ENCODE peak calls at places on chromosomes 12 and 14, in four cellular contexts. A is A549, D is tibial nerve, S is stomach. Y is an unnamed sample. For H3K4me1, the result is how much of the 10 kb centered on the place peaks cover.

GRCh38 chr12:92561543-92561899 is 141.3 kb upstream of the PLEKHG7 start:
- DNase-seq in A (no peak), D (peak), S (peak), Y (no peak)

GRCh38 chr12:27549231-27549800 is 25.3 kb downstream of the PPFIBP1 start:
- DNase-seq in A (peak), D (no peak), S (no peak), Y (no peak)

GRCh38 chr14:92493492-92493891 is 20.1 kb upstream of the RIN3 start:
- DNase-seq in A (no peak), D (no peak), S (no peak), Y (no peak)

GRCh38 chr14:73477618-73478266 is 13.0 kb upstream of the RIOX1 start:
- DNase-seq in A (no peak), D (peak), S (no peak), Y (no peak)

GRCh38 chr14:68569970-68570409 is 222.9 kb downstream of the ZFP36L1 start:
- DNase-seq in A (no peak), D (no peak), S (peak), Y (no peak)

GRCh38 chr14:95758331-95758730 is 44.4 kb upstream of the TCL1A start:
- DNase-seq in A (no peak), D (no peak), S (no peak), Y (no peak)

GRCh38 chr14:20631023-20631820 is 10.3 kb downstream of the OR6S1 start:
- DNase-seq in A (peak), D (peak), S (peak), Y (peak)

GRCh38 chr14:31291210-31291609 is 83.6 kb upstream of the HECTD1 start:
- DNase-seq in A (no peak), D (no peak), S (no peak), Y (no peak)

GRCh38 chr12:99195474-99195873 is 452.1 kb upstream of the GARIN6 start:
- DNase-seq in A (no peak), D (no peak), S (no peak), Y (no peak)

DNA sequence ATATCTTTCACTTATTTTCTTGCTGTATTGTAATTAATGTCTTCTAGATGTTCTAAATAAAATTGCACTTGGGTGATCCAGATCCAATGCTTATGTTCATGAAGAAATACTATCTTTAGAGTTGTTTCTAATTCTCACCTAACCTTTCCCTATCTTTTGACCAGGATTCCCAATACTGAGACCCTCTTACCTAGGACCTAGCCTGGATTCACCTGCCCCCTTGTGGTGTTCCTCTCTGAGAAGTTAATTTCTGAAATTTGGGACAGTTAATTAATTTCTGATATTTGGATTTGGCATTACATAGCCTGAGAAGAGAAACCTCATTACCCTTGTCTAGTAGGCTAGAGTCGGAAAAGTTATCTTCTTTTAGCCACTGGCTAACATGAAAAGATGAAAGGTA is 29.5 kb downstream of the FOXA1 start:
- DNase-seq in A (no peak), D (no peak), S (no peak), Y (no peak)
- H3K27ac ChIP-seq in A (no peak), D (no peak), S (peak), Y (no peak)

GRCh38 chr12:89686311-89686710 is 22.3 kb downstream of the ATP2B1 start:
- DNase-seq in A (no peak), D (no peak), S (no peak), Y (no peak)
- H3K4me1 ChIP-seq in A (under half), D (under half), S (under half), Y (under half)

DNA sequence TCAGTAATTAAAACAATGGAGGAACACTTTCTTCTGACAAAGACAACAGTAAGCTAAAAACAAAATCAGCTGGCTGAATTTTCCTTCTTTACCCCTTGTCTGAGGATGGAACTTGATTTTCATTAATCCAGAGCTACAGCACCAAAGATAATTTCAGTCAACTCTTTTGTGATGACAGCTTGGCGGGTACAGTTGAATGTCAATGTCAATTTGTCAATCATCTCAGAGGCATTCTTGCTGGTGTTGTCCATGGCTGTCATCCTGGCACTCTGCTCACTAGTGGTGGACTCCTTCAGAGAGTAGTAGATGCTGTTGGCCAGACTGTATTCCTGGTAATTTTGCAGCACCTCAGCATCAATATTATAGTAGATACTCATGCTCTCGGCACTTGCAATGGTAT is 34.4 kb upstream of the BMP4 start:
- DNase-seq in A (no peak), D (no peak), S (no peak), Y (no peak)
- TF ChIP-seq EP300 in A (no peak), D (no peak), S (no peak), Y (no peak)

GRCh38 chr12:67764055-67764454 is 115.5 kb downstream of the DYRK2 start:
- DNase-seq in A (no peak), D (no peak), S (no peak), Y (no peak)

GRCh38 chr12:67760586-67761275 is 112.2 kb downstream of the DYRK2 start:
- DNase-seq in A (no peak), D (no peak), S (no peak), Y (no peak)

GRCh38 chr12:67764946-67765619 is 116.5 kb downstream of the DYRK2 start:
- DNase-seq in A (no peak), D (no peak), S (no peak), Y (no peak)

GRCh38 chr12:67765969-67766368 is 117.4 kb downstream of the DYRK2 start:
- DNase-seq in A (no peak), D (no peak), S (no peak), Y (no peak)

GRCh38 chr12:67766370-67766769 is 117.8 kb downstream of the DYRK2 start:
- DNase-seq in A (no peak), D (no peak), S (no peak), Y (no peak)
- H3K27ac ChIP-seq in A (no peak), D (no peak), S (no peak), Y (no peak)

Y was measured in ovary.